ENCODE peak calls at places on chromosomes 4 and X, in ten cellular contexts. One of them, this sample, is unnamed.

GRCh38 chr4:55409468-55410171 is 13.9 kb downstream of the TMEM165 start:
- DNase-seq in HFF-Myc: no peak
- DNase-seq in brain microvascular endothelial cell: peak
- DNase-seq in tibial artery: no peak
- DNase-seq in pancreas: no peak
- DNase-seq in uterus: no peak
- DNase-seq in neural progenitor cell: peak
- DNase-seq in breast epithelium: no peak
- DNase-seq in left lung: no peak
- DNase-seq in hepatocyte: no peak
- DNase-seq in this sample: no peak

GRCh38 chr4:75708218-75708691 is 16.1 kb upstream of the USO1 start:
- DNase-seq in HFF-Myc: no peak
- DNase-seq in brain microvascular endothelial cell: no peak
- DNase-seq in tibial artery: no peak
- DNase-seq in pancreas: no peak
- DNase-seq in uterus: no peak
- DNase-seq in neural progenitor cell: peak
- DNase-seq in breast epithelium: no peak
- DNase-seq in left lung: no peak
- DNase-seq in hepatocyte: peak
- DNase-seq in this sample: no peak

GRCh38 chr4:24914460-24914859 is 1.6 kb upstream of the CCDC149 start:
- DNase-seq in HFF-Myc: no peak
- DNase-seq in brain microvascular endothelial cell: no peak
- DNase-seq in tibial artery: no peak
- DNase-seq in pancreas: no peak
- DNase-seq in uterus: no peak
- DNase-seq in neural progenitor cell: no peak
- DNase-seq in breast epithelium: no peak
- DNase-seq in left lung: no peak
- DNase-seq in hepatocyte: no peak
- DNase-seq in this sample: no peak

GRCh38 chr4:158259955-158260575 is 49.8 kb downstream of the TMEM144 start:
- DNase-seq in HFF-Myc: peak
- DNase-seq in brain microvascular endothelial cell: no peak
- DNase-seq in tibial artery: no peak
- DNase-seq in pancreas: no peak
- DNase-seq in uterus: no peak
- DNase-seq in neural progenitor cell: peak
- DNase-seq in breast epithelium: no peak
- DNase-seq in left lung: no peak
- DNase-seq in hepatocyte: peak
- DNase-seq in this sample: no peak

GRCh38 chr4:97016186-97016945 is 1126.9 kb downstream of the STPG2 start:
- DNase-seq in HFF-Myc: no peak
- DNase-seq in brain microvascular endothelial cell: no peak
- DNase-seq in tibial artery: no peak
- DNase-seq in pancreas: no peak
- DNase-seq in uterus: no peak
- DNase-seq in neural progenitor cell: no peak
- DNase-seq in breast epithelium: no peak
- DNase-seq in left lung: no peak
- DNase-seq in hepatocyte: no peak
- DNase-seq in this sample: no peak

GRCh38 chrX:101931494-101932248 is at the start of gene ZMAT1:
- DNase-seq in HFF-Myc: peak
- DNase-seq in brain microvascular endothelial cell: peak
- DNase-seq in tibial artery: peak
- DNase-seq in pancreas: peak
- DNase-seq in uterus: peak
- DNase-seq in neural progenitor cell: peak
- DNase-seq in breast epithelium: peak
- DNase-seq in left lung: peak
- DNase-seq in hepatocyte: peak
- DNase-seq in this sample: peak

GRCh38 chr4:87657525-87657924 is 7.4 kb downstream of the DMP1 start:
- DNase-seq in HFF-Myc: peak
- DNase-seq in brain microvascular endothelial cell: peak
- DNase-seq in tibial artery: no peak
- DNase-seq in pancreas: no peak
- DNase-seq in uterus: no peak
- DNase-seq in neural progenitor cell: no peak
- DNase-seq in breast epithelium: no peak
- DNase-seq in left lung: no peak
- DNase-seq in hepatocyte: no peak
- DNase-seq in this sample: no peak

GRCh38 chrX:71315917-71316316 is 14.4 kb downstream of the ITGB1BP2 start:
- DNase-seq in HFF-Myc: no peak
- DNase-seq in brain microvascular endothelial cell: peak
- DNase-seq in tibial artery: no peak
- DNase-seq in pancreas: no peak
- DNase-seq in uterus: no peak
- DNase-seq in neural progenitor cell: no peak
- DNase-seq in breast epithelium: no peak
- DNase-seq in left lung: no peak
- DNase-seq in hepatocyte: no peak
- DNase-seq in this sample: no peak

GRCh38 chr4:181874582-181874981 is 368.6 kb upstream of the TENM3 start:
- DNase-seq in HFF-Myc: no peak
- DNase-seq in brain microvascular endothelial cell: peak
- DNase-seq in tibial artery: no peak
- DNase-seq in pancreas: no peak
- DNase-seq in uterus: no peak
- DNase-seq in neural progenitor cell: peak
- DNase-seq in breast epithelium: no peak
- DNase-seq in left lung: no peak
- DNase-seq in hepatocyte: no peak
- DNase-seq in this sample: no peak

GRCh38 chr4:26870576-26871260 is 10.1 kb downstream of the STIM2 start:
- DNase-seq in HFF-Myc: no peak
- DNase-seq in brain microvascular endothelial cell: no peak
- DNase-seq in tibial artery: no peak
- DNase-seq in pancreas: no peak
- DNase-seq in uterus: no peak
- DNase-seq in neural progenitor cell: no peak
- DNase-seq in breast epithelium: no peak
- DNase-seq in left lung: no peak
- DNase-seq in hepatocyte: no peak
- DNase-seq in this sample: no peak
- TF ChIP-seq CTCF in HFF-Myc: no peak
- TF ChIP-seq CTCF in brain microvascular endothelial cell: no peak
- TF ChIP-seq CTCF in tibial artery: no peak
- TF ChIP-seq CTCF in pancreas: no peak
- TF ChIP-seq CTCF in uterus: no peak
- TF ChIP-seq CTCF in neural progenitor cell: no peak
- TF ChIP-seq CTCF in breast epithelium: no peak
- TF ChIP-seq CTCF in left lung: no peak
- TF ChIP-seq CTCF in hepatocyte: no peak
- TF ChIP-seq CTCF in this sample: no peak

GRCh38 chrX:153653556-153653955 is 6.6 kb downstream of the DUSP9 start:
- DNase-seq in HFF-Myc: no peak
- DNase-seq in brain microvascular endothelial cell: no peak
- DNase-seq in tibial artery: no peak
- DNase-seq in pancreas: no peak
- DNase-seq in uterus: no peak
- DNase-seq in neural progenitor cell: no peak
- DNase-seq in breast epithelium: no peak
- DNase-seq in left lung: no peak
- DNase-seq in hepatocyte: no peak
- DNase-seq in this sample: no peak

GRCh38 chrX:153649178-153649914 is 2.3 kb downstream of the DUSP9 start:
- DNase-seq in HFF-Myc: no peak
- DNase-seq in brain microvascular endothelial cell: no peak
- DNase-seq in tibial artery: no peak
- DNase-seq in pancreas: peak
- DNase-seq in uterus: peak
- DNase-seq in neural progenitor cell: peak
- DNase-seq in breast epithelium: peak
- DNase-seq in left lung: peak
- DNase-seq in hepatocyte: peak
- DNase-seq in this sample: no peak

GRCh38 chrX:153650959-153651358 is 4.0 kb downstream of the DUSP9 start:
- DNase-seq in HFF-Myc: no peak
- DNase-seq in brain microvascular endothelial cell: no peak
- DNase-seq in tibial artery: no peak
- DNase-seq in pancreas: peak
- DNase-seq in uterus: no peak
- DNase-seq in neural progenitor cell: no peak
- DNase-seq in breast epithelium: no peak
- DNase-seq in left lung: no peak
- DNase-seq in hepatocyte: no peak
- DNase-seq in this sample: no peak

GRCh38 chrX:153649915-153650782 is 3.1 kb downstream of the DUSP9 start:
- DNase-seq in HFF-Myc: no peak
- DNase-seq in brain microvascular endothelial cell: no peak
- DNase-seq in tibial artery: no peak
- DNase-seq in pancreas: peak
- DNase-seq in uterus: no peak
- DNase-seq in neural progenitor cell: no peak
- DNase-seq in breast epithelium: peak
- DNase-seq in left lung: peak
- DNase-seq in hepatocyte: no peak
- DNase-seq in this sample: no peak

DNA sequence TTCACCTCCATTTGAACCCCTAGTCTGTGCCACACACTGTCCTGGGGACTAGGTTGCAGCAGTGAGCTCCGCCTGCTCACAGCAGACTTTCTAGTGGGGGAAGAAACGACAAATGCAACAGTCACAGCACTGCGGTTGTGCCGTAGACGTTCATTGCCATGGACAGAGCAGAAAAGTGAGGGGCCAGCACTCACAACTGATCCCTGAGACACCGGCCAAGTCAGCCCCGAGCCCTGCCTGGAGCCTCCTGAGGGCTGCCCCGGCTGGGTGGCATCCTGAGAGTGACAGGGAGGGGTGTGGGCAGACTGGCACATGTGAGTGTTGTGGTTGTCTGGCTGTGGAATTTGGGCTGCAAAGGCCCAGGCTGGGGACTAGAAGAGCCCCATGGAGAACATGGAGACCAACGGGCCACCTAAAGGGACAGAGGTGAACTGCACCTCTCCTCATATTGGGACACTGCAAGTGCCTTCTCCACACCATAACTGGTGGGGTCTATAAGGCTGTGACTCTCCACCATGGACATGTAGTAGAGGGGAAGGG is 4.6 kb downstream of the DUSP9 start:
- DNase-seq in HFF-Myc: no peak
- DNase-seq in brain microvascular endothelial cell: no peak
- DNase-seq in tibial artery: no peak
- DNase-seq in pancreas: peak
- DNase-seq in uterus: no peak
- DNase-seq in neural progenitor cell: no peak
- DNase-seq in breast epithelium: no peak
- DNase-seq in left lung: no peak
- DNase-seq in hepatocyte: no peak
- DNase-seq in this sample: no peak
- TF ChIP-seq CTCF in HFF-Myc: peak
- TF ChIP-seq CTCF in brain microvascular endothelial cell: peak
- TF ChIP-seq CTCF in tibial artery: no peak
- TF ChIP-seq CTCF in pancreas: no peak
- TF ChIP-seq CTCF in uterus: no peak
- TF ChIP-seq CTCF in neural progenitor cell: peak
- TF ChIP-seq CTCF in breast epithelium: no peak
- TF ChIP-seq CTCF in left lung: no peak
- TF ChIP-seq CTCF in hepatocyte: no peak
- TF ChIP-seq CTCF in this sample: peak

DNA sequence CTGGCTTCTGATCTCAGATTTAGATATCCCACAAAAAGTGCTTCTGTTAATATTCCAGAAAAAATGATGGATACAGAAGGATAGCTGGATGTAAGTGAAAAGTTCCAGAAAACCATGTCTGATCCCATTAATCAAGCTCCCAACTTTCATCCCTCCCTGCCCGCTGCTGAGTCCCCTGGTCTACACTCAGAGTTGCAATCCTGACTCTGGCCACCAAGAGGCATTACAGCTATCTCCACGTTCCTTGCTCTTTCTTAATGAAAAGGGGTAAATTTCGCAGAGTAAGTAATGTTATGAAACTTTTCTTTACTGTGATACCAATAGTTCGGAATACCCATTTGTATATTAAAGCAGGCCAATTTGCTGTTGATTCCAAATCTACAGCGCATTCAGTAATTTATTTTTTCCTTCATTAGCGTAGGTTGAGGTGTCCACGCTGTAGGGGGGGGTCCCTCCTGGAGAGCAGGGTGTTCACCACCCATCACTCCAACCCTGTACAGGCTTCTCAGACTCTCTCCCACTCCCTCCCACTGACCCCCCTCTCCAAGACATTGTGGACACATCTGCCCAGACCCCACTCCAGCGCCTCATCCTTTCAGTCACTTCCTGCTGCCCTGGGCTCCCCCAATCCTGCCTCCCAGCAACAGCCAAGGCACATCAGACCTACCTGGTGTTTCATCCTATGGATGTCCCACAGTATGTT is 55.1 kb downstream of the RAB40A start:
- DNase-seq in HFF-Myc: no peak
- DNase-seq in brain microvascular endothelial cell: peak
- DNase-seq in tibial artery: no peak
- DNase-seq in pancreas: no peak
- DNase-seq in uterus: no peak
- DNase-seq in neural progenitor cell: peak
- DNase-seq in breast epithelium: no peak
- DNase-seq in left lung: peak
- DNase-seq in hepatocyte: peak
- DNase-seq in this sample: no peak
- TF ChIP-seq CTCF in HFF-Myc: peak
- TF ChIP-seq CTCF in brain microvascular endothelial cell: peak
- TF ChIP-seq CTCF in tibial artery: peak
- TF ChIP-seq CTCF in pancreas: no peak
- TF ChIP-seq CTCF in uterus: peak
- TF ChIP-seq CTCF in neural progenitor cell: peak
- TF ChIP-seq CTCF in breast epithelium: peak
- TF ChIP-seq CTCF in left lung: peak
- TF ChIP-seq CTCF in hepatocyte: peak
- TF ChIP-seq CTCF in this sample: no peak

DNA sequence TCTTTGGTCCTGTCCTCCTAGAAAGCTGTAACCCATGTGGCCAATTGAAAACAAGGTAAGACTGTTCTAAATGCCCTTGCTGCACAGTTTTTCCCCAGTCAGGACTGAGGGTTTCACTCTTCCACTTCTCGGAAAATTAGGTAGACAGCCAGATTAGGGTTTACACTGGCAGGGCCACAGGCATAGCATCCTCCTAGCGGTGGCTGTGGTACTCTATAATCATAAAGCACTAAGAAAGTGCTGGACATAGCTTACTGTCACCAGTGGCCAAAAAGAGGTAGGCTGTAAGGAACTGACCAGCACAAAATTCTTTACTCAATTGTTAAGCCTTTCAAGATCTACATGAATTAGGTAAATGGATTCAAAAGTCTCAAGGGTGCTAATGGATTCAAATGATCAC is 11.6 kb upstream of the USP46 start:
- DNase-seq in HFF-Myc: no peak
- DNase-seq in brain microvascular endothelial cell: no peak
- DNase-seq in tibial artery: no peak
- DNase-seq in pancreas: no peak
- DNase-seq in uterus: no peak
- DNase-seq in neural progenitor cell: no peak
- DNase-seq in breast epithelium: no peak
- DNase-seq in left lung: no peak
- DNase-seq in hepatocyte: no peak
- DNase-seq in this sample: no peak
- TF ChIP-seq CTCF in HFF-Myc: peak
- TF ChIP-seq CTCF in brain microvascular endothelial cell: peak
- TF ChIP-seq CTCF in tibial artery: peak
- TF ChIP-seq CTCF in pancreas: no peak
- TF ChIP-seq CTCF in uterus: no peak
- TF ChIP-seq CTCF in neural progenitor cell: no peak
- TF ChIP-seq CTCF in breast epithelium: no peak
- TF ChIP-seq CTCF in left lung: no peak
- TF ChIP-seq CTCF in hepatocyte: no peak
- TF ChIP-seq CTCF in this sample: no peak